ENCODE peak calls at places on chromosomes 1 and 21, in five cellular contexts. T is AG04450, K is GM23248, N is neural progenitor cell, U is upper lobe of right lung. Z is an unnamed sample.

GRCh38 chr1:203300441-203301330 is 4.6 kb upstream of the BTG2 start:
- DNase-seq in T (no peak), K (no peak), N (no peak), U (peak), Z (no peak)

GRCh38 chr21:38291875-38292274 is 35.1 kb downstream of the KCNJ15 start:
- DNase-seq in T (no peak), K (no peak), N (no peak), U (no peak), Z (no peak)

GRCh38 chr1:184036517-184036949 is 995 bp downstream of the COLGALT2 start:
- DNase-seq in T (no peak), K (peak), N (peak), U (peak), Z (no peak)

GRCh38 chr1:2279210-2279639 is 51.1 kb downstream of the SKI start:
- DNase-seq in T (peak), K (peak), N (peak), U (peak), Z (no peak)

GRCh38 chr1:68120136-68120791 is 69.8 kb upstream of the DIRAS3 start:
- DNase-seq in T (peak), K (peak), N (peak), U (no peak), Z (peak)

GRCh38 chr1:159970932-159971342 is 16.9 kb upstream of the SLAMF9 start:
- DNase-seq in T (no peak), K (no peak), N (no peak), U (no peak), Z (no peak)

GRCh38 chr1:167708940-167709389 is 12.8 kb upstream of the MPZL1 start:
- DNase-seq in T (no peak), K (no peak), N (no peak), U (no peak), Z (no peak)

GRCh38 chr1:226409392-226409791 is 1.5 kb upstream of the PARP1 start:
- DNase-seq in T (no peak), K (no peak), N (no peak), U (no peak), Z (no peak)

GRCh38 chr1:83828456-83828855 is 170.5 kb downstream of the TTLL7 start:
- DNase-seq in T (no peak), K (no peak), N (no peak), U (no peak), Z (no peak)

GRCh38 chr1:41455479-41456271 is 28.8 kb downstream of the EDN2 start:
- DNase-seq in T (no peak), K (peak), N (no peak), U (no peak), Z (no peak)

GRCh38 chr1:28173151-28173979 is 3.1 kb downstream of the PTAFR start:
- DNase-seq in T (no peak), K (peak), N (no peak), U (no peak), Z (peak)

GRCh38 chr1:29708381-29708780 is 472.1 kb downstream of the PTPRU start:
- DNase-seq in T (no peak), K (peak), N (no peak), U (peak), Z (no peak)

GRCh38 chr1:111653695-111654094 is 34.1 kb downstream of the RAP1A start:
- DNase-seq in T (no peak), K (no peak), N (no peak), U (no peak), Z (no peak)

GRCh38 chr1:226820935-226821718 is 49.3 kb upstream of the PSEN2 start:
- DNase-seq in T (peak), K (peak), N (no peak), U (no peak), Z (no peak)

GRCh38 chr21:46037338-46038325 is 56.1 kb downstream of the COL6A1 start:
- DNase-seq in T (no peak), K (no peak), N (no peak), U (peak), Z (no peak)
- H3K27ac ChIP-seq in T (no peak), K (peak), N (no peak), U (no peak), Z (no peak)

GRCh38 chr1:230185076-230186001 is 118.3 kb downstream of the GALNT2 start:
- DNase-seq in T (no peak), K (no peak), N (no peak), U (no peak), Z (no peak)

GRCh38 chr1:230186874-230187273 is 119.8 kb downstream of the GALNT2 start:
- DNase-seq in T (no peak), K (no peak), N (no peak), U (no peak), Z (no peak)

GRCh38 chr1:230187290-230187689 is 120.3 kb downstream of the GALNT2 start:
- DNase-seq in T (no peak), K (no peak), N (no peak), U (no peak), Z (no peak)

GRCh38 chr1:230188826-230189225 is 121.8 kb downstream of the GALNT2 start:
- DNase-seq in T (no peak), K (no peak), N (no peak), U (no peak), Z (no peak)

DNA sequence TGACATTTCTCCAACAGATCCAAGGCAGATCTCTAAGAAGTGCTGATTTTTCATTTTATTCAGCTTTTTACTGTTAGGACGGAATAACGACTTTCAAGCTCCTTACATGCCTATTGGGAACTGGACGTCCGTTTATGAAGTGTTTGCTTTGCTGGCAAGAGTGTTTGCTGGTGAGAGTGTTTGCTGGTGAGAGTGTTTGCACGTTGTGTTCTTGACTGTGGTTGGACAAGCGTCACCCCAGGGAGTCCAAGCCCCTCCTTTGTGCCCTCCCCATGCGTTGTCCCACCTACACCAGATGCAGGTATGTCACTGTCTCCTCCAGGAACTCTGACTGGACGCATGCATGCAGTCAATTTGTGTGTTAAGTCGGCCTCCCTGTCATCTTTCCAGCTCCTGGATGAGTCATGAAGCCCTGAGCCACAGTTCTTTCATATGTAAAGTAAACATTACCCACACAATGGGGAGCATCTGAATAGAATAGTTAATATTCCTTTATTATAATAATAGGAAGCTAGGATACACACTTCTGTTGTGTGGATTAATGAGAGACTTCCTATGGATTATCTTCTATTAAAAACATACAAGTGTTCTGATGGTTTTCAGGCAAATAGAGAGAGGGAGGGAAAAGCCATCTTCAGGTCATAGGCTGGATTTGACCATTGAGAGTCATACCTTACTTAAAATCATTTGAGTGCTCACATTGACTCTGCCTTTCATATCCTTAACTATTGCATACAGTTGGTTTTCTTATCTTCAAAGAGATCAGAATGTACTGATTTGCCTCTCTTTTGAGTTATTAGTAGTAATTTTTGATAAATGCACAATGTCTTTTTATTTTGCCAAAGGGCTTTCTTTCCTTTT is 119.2 kb downstream of the GALNT2 start:
- DNase-seq in T (peak), K (peak), N (no peak), U (peak), Z (no peak)
- H3K27ac ChIP-seq in T (peak), K (no peak), N (no peak), U (peak), Z (no peak)

DNA sequence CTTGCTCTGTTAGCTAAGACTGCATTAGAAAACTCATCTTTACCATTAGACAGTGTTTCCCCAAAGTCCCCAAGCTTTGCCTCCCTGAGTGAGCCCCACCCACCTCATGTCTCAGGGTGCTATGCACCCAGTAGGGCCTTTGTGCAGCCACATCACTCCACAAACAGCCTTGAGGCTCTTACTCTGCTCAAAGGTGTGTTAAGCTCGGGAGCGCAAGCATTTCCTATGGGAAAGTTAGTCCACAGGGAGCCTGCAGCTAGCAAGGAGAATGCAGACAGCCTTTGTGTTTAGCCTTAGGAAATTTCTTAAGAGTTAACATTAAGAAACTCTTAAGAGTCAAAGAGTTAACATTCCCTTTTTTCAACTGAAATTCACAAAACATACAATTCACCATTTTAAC is 278.8 kb downstream of the AJAP1 start:
- DNase-seq in T (no peak), K (no peak), N (peak), U (no peak), Z (no peak)
- H3K27ac ChIP-seq in T (no peak), K (no peak), N (no peak), U (no peak), Z (no peak)

DNA sequence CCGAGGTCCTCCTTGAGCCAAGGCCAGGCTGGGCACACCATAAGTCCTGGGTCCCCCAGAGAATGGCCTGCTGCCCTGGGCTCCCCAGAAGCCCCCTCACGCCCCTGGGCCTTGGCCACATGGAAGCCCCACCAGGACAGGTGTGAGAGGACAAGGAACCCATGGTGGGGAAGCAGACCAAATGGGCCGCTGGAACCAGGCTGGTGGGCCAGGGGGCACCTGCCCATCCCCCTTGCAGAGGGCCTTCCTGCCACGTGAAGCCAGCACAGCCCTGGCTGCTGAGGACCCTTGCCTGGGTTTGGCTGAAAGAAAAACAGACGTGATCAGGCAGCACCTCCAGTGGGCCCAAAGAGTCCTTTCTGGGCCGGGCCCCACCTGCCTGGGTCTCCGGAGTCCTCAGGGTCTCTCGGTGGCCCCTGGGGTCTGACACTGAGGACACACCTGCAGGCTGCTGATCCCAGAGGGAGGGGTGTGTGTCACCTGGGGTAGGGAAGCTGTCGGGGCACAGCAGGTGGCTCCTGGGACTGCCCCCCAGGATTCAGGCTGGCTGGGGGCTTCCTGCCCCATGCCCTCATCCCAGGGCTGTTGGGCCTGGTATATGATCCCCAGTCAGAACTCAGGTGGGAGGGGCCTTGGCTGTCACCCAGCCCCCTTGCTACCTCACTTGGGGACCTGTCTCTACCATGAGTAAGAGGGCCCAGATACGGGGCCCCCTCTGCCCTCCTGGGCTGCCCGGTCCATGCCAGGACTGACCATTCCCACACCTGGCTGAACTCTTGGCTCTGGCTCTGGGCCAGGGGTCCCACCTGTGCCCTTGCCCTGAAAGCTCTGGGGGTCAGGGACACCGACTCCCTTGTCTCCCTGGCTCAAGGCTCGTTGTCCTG is 3.3 kb upstream of the SMYD3 start:
- DNase-seq in T (no peak), K (no peak), N (no peak), U (peak), Z (no peak)
- H3K27ac ChIP-seq in T (no peak), K (no peak), N (no peak), U (no peak), Z (no peak)

GRCh38 chr1:9733160-9733789 is 81.7 kb downstream of the PIK3CD start:
- DNase-seq in T (no peak), K (no peak), N (no peak), U (no peak), Z (no peak)

GRCh38 chr1:9736241-9736640 is 84.7 kb downstream of the PIK3CD start:
- DNase-seq in T (no peak), K (no peak), N (no peak), U (no peak), Z (no peak)

GRCh38 chr1:9737057-9737456 is 85.5 kb downstream of the PIK3CD start:
- DNase-seq in T (no peak), K (no peak), N (no peak), U (no peak), Z (no peak)

GRCh38 chr1:9737716-9738115 is 86.0 kb downstream of the CLSTN1 start:
- DNase-seq in T (no peak), K (no peak), N (no peak), U (no peak), Z (no peak)

DNA sequence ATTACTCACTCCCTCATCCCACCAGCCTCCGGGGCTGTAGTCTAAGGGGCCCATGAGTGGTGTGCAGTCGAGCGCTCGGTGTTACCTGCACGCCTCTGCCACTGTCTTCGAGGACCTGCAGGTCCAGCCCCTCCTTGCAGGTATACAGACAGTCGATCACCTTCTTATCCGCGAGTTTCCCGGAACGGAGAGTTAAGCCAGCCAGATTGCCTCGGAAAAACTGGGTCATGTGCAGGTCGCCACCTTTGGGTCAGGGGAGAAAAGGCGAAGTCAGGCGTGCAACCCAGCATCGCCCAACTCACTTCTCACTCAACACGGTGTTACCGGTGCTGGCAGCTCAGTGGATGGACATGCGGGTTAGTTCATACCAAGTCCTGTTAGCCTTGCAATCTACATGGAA is 84.3 kb downstream of the PIK3CD start:
- DNase-seq in T (no peak), K (no peak), N (no peak), U (no peak), Z (no peak)
- H3K27ac ChIP-seq in T (no peak), K (no peak), N (no peak), U (no peak), Z (no peak)

Z was measured in substantia nigra.